ENCODE peak calls at places on chromosomes 12 and 14, in four cellular contexts. P is brain microvascular endothelial cell, W is neural progenitor cell, D is Caco-2. L is an unnamed sample. For H3K27me3, the result is how much of the 10 kb centered on the place peaks cover.

GRCh38 chr14:39247256-39247655 is 13.5 kb downstream of the MIA2 start:
- DNase-seq in P (peak), W (no peak), D (no peak), L (no peak)

GRCh38 chr12:112837629-112838191 is 46.2 kb downstream of the RPH3A start:
- DNase-seq in P (peak), W (no peak), D (no peak), L (no peak)

GRCh38 chr14:33404054-33404453 is 465.4 kb downstream of the NPAS3 start:
- DNase-seq in P (peak), W (no peak), D (no peak), L (no peak)

GRCh38 chr12:65695077-65695865 is 129.0 kb upstream of the HMGA2 start:
- DNase-seq in P (peak), W (no peak), D (no peak), L (peak)

GRCh38 chr12:22518067-22518719 is 26.1 kb downstream of the C2CD5 start:
- DNase-seq in P (peak), W (no peak), D (no peak), L (no peak)

GRCh38 chr12:106145539-106146447 is 7.0 kb upstream of the NUAK1 start:
- DNase-seq in P (no peak), W (no peak), D (no peak), L (no peak)

GRCh38 chr12:127245009-127245408 is 1022.0 kb upstream of the TMEM132C start:
- DNase-seq in P (no peak), W (no peak), D (no peak), L (no peak)

GRCh38 chr12:11814362-11814761 is 164.9 kb downstream of the ETV6 start:
- DNase-seq in P (peak), W (no peak), D (no peak), L (no peak)

DNA sequence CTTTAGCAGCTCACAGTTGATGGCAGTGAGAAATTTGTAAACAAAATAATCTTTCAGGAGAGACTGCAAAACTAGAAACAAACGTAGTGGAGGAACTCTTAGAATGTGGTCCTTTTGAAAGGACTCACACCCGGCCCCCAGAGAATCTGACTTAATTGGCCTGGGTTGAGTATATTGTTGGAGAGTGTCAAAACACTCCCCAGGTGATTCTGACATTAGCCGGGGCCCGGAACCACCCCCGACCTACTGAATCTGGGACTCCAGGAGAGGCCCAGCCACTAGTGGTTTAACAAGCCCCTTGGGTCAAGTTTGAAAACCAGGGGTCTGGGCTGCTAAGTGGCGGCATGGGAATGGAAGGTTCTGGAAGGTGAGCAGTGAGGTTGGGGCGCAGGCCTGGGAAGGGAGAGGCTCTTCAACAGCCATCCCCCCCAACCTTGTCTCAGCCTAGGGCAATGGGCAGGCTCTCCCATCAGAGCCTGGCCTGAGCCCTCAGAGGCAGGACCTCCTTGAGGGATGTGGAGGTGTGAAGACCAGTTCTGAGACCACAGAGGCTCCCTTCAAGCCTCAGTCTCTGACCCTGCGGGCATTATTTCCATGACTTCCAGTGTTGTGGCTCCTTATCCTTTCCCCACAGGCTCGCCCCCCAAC is 1.1 kb upstream of the ELK3 start:
- DNase-seq in P (no peak), W (no peak), D (no peak), L (no peak)
- H3K4me3 ChIP-seq in P (no peak), W (no peak), D (no peak), L (no peak)

GRCh38 chr14:64856528-64857445 is 22.9 kb downstream of the SPTB start:
- DNase-seq in P (no peak), W (no peak), D (no peak), L (no peak)

GRCh38 chr14:64861916-64862315 is 17.8 kb downstream of the SPTB start:
- DNase-seq in P (no peak), W (peak), D (no peak), L (no peak)

GRCh38 chr14:64855732-64856527 is 23.8 kb downstream of the SPTB start:
- DNase-seq in P (no peak), W (no peak), D (no peak), L (no peak)

GRCh38 chr14:64860039-64860438 is 19.7 kb downstream of the SPTB start:
- DNase-seq in P (no peak), W (no peak), D (no peak), L (no peak)

GRCh38 chr14:64857979-64858740 is 21.5 kb downstream of the SPTB start:
- DNase-seq in P (no peak), W (no peak), D (no peak), L (no peak)
- H3K27me3 ChIP-seq in P (under half), W (under half), D (under half), L (under half)

DNA sequence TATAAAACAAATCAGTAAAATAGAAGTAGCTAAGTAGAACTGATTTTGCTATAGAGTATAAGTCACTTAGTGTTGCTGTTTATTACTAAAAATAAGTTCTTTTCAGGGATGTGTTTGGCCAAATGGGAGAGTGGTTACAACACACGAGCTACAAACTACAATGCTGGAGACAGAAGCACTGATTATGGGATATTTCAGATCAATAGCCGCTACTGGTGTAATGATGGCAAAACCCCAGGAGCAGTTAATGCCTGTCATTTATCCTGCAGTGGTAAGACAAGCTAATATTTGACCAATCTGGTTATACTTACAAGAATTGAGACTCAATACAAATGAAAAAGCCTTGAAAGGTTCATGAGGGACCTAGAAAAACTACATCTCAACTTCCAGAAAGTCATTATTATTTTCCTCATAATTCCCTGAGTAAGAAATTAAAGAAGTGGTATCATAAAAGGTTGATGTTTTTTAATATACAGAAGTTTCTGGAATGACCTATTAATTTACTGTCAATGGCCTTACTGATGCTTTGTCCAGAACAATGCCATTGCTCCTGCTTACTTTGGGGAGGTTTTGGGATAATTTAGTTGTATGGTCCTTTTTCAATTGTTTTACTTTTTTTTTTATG is 1.9 kb downstream of the LYZ start:
- DNase-seq in P (no peak), W (no peak), D (no peak), L (no peak)
- H3K4me3 ChIP-seq in P (no peak), W (no peak), D (no peak), L (no peak)

GRCh38 chr12:6826734-6827436 is 1.3 kb upstream of the P3H3 start:
- DNase-seq in P (no peak), W (no peak), D (peak), L (peak)
- H3K27me3 ChIP-seq in P (under half), W (under half), D (under half), L (under half)

DNA sequence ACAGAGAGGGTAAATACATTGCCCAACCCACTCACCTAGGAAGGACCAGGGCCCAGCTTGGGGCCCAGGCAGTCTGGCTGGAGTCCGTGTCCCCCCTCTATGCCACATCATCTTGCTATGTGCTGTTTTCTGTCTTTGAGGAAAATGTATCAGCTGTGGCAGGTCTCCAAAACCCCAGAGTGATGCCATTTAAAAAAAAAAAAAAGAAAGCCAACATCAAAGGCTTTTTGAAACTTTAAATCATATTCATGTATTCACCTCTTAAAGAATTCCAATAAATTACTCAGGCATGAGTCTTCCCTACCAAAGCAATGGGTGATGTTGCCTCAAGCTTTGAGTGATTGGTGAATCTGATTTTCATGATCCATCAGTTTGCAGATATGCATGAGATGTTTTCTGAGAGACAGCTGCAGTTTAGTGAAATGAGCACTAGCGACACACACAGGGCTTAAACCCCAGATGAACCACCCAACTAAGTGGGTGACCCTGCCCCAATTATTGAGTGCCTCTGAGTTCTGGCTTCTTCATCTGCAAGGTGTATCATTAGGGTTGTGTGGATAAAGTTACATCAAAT is 6.1 kb downstream of the KRT81 start:
- DNase-seq in P (no peak), W (no peak), D (no peak), L (no peak)
- H3K4me3 ChIP-seq in P (no peak), W (no peak), D (no peak), L (no peak)

GRCh38 chr12:4891866-4892265 is 17.8 kb upstream of the KCNA1 start:
- DNase-seq in P (no peak), W (no peak), D (no peak), L (no peak)
- H3K27me3 ChIP-seq in P (under half), W (half or more), D (under half), L (under half)

DNA sequence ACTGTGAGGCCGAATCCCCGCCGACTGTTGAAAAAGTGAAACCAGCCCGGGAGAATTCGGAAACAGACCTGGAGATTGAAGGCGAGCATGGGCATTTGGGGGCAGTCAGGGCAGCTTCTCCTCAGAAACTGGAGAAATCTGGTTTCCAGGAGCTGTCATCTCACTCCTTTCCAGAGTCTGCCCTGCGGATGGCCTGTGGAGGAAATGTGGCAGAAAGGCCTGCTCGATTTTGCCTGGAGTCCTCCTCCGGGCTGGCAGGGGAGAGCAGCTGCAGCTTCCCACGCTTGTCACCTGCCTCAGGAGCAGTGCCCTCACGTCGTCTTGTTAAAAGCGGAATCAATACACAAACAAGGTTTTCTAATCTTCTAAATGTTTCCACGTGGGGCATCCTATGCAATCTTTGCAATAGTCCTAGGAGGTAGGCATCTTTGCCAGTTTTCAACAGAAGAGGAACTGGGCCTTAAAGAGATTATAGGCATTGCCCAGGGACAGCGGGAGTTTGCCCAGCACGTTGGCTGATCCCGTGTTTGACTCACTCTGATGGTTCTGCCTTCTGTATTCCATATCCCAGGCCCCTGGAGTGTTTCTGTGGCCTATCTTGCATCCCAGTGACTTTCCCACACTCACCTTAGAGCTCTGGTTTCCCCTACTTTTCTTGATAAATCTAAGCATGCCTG is 2.3 kb downstream of the LRRC74A start:
- DNase-seq in P (no peak), W (no peak), D (no peak), L (no peak)
- H3K4me3 ChIP-seq in P (no peak), W (no peak), D (no peak), L (no peak)

L was measured in aorta.